ENCODE peak calls at places on chromosome 22, in seven cellular contexts. N, J, T, B, Y, C and S are unnamed samples.

GRCh38 chr22:17773606-17774205 is 563 bp downstream of the BID start:
- DNase-seq in N (peak; percentile 87), J (peak; percentile 46), T (peak; percentile 66), B (no peak), Y (peak; percentile 28), C (peak; percentile 47), S (peak; percentile 80)

GRCh38 chr22:29784451-29785361 is 17.5 kb downstream of the UQCR10 start:
- DNase-seq in N (no peak), J (no peak), T (peak; percentile 33), B (no peak), Y (peak; percentile 18), C (no peak), S (no peak)

GRCh38 chr22:46084943-46085830 is 65.1 kb upstream of the PPARA start:
- DNase-seq in N (no peak), J (no peak), T (peak; percentile 97), B (peak; percentile 92), Y (no peak), C (peak; percentile 76), S (no peak)

GRCh38 chr22:28181332-28181731 is 262.3 kb upstream of the PITPNB start:
- DNase-seq in N (no peak), J (no peak), T (peak; percentile 38), B (peak; percentile 66), Y (peak; percentile 8), C (peak; percentile 3), S (no peak)

GRCh38 chr22:48342732-48343131 is 1484.9 kb downstream of the BRD1 start:
- DNase-seq in N (no peak), J (no peak), T (no peak), B (no peak), Y (no peak), C (no peak), S (no peak)

GRCh38 chr22:22576244-22576988 is 17.4 kb upstream of the PRAME start:
- DNase-seq in N (peak; percentile 48), J (peak; percentile 16), T (peak; percentile 68), B (no peak), Y (peak; percentile 24), C (peak; percentile 64), S (peak; percentile 71)

GRCh38 chr22:19619144-19620009 is 94.9 kb upstream of the SEPTIN5 start:
- DNase-seq in N (peak; percentile 34), J (no peak), T (no peak), B (no peak), Y (no peak), C (no peak), S (peak; percentile 96)

GRCh38 chr22:23053051-23053707 is 17.1 kb upstream of the GNAZ start:
- DNase-seq in N (no peak), J (no peak), T (no peak), B (no peak), Y (no peak), C (no peak), S (no peak)

GRCh38 chr22:47168900-47169800 is 406.7 kb downstream of the TBC1D22A start:
- DNase-seq in N (no peak), J (peak; percentile 10), T (peak; percentile 26), B (no peak), Y (peak; percentile 8), C (peak; percentile 23), S (no peak)

GRCh38 chr22:41638124-41638523 is 17.0 kb downstream of the XRCC6 start:
- DNase-seq in N (no peak), J (no peak), T (no peak), B (no peak), Y (no peak), C (no peak), S (no peak)

GRCh38 chr22:30640839-30641430 is 5.4 kb downstream of the SLC35E4 start:
- DNase-seq in N (no peak), J (no peak), T (no peak), B (no peak), Y (no peak), C (no peak), S (no peak)

GRCh38 chr22:27866136-27867091 is 52.6 kb downstream of the PITPNB start:
- DNase-seq in N (no peak), J (peak; percentile 87), T (peak; percentile 95), B (peak; percentile 93), Y (peak; percentile 99), C (peak; percentile 85), S (no peak)

GRCh38 chr22:22849640-22850610 is 37.7 kb upstream of the IGLL5 start:
- DNase-seq in N (no peak), J (no peak), T (no peak), B (no peak), Y (no peak), C (no peak), S (peak; percentile 96)

GRCh38 chr22:30205281-30206115 is 41.1 kb downstream of the LIF start:
- DNase-seq in N (no peak), J (peak; percentile 99), T (peak; percentile 97), B (peak; percentile 95), Y (peak; percentile 100), C (peak; percentile 91), S (no peak)

GRCh38 chr22:43421914-43422615 is 10.3 kb downstream of the MPPED1 start:
- DNase-seq in N (no peak), J (no peak), T (no peak), B (no peak), Y (no peak), C (no peak), S (no peak)

GRCh38 chr22:29030618-29031235 is 30.9 kb downstream of the C22orf31 start:
- DNase-seq in N (no peak), J (peak; percentile 85), T (peak; percentile 81), B (peak; percentile 87), Y (peak; percentile 77), C (peak; percentile 76), S (no peak)

GRCh38 chr22:43407591-43407990 is 4.2 kb upstream of the MPPED1 start:
- DNase-seq in N (no peak), J (no peak), T (no peak), B (no peak), Y (no peak), C (no peak), S (no peak)

GRCh38 chr22:49224243-49224642 is 603.4 kb downstream of the BRD1 start:
- DNase-seq in N (no peak), J (no peak), T (no peak), B (no peak), Y (no peak), C (no peak), S (no peak)

GRCh38 chr22:46082633-46083032 is 67.7 kb upstream of the PPARA start:
- DNase-seq in N (no peak), J (no peak), T (peak; percentile 62), B (no peak), Y (no peak), C (no peak), S (no peak)

GRCh38 chr22:22414266-22414665 is 94.3 kb downstream of the ZNF280B start:
- DNase-seq in N (no peak), J (no peak), T (no peak), B (no peak), Y (no peak), C (no peak), S (no peak)

GRCh38 chr22:45997077-45997774 is 20.3 kb upstream of the WNT7B start:
- DNase-seq in N (peak; percentile 34), J (peak; percentile 97), T (peak; percentile 97), B (peak; percentile 94), Y (peak; percentile 95), C (peak; percentile 64), S (no peak)

GRCh38 chr22:33477131-33478111 is 419.2 kb upstream of the SYN3 start:
- DNase-seq in N (no peak), J (no peak), T (no peak), B (peak; percentile 71), Y (no peak), C (no peak), S (no peak)

GRCh38 chr22:20013382-20013871 is 3.2 kb downstream of the ARVCF start:
- DNase-seq in N (no peak), J (peak; percentile 60), T (peak; percentile 48), B (peak; percentile 20), Y (peak; percentile 47), C (no peak), S (peak; percentile 74)

GRCh38 chr22:30566125-30566524 is 8.3 kb downstream of the GAL3ST1 start:
- DNase-seq in N (no peak), J (no peak), T (no peak), B (no peak), Y (no peak), C (peak; percentile 22), S (no peak)

GRCh38 chr22:23514317-23515038 is 65.6 kb downstream of the IGLL1 start:
- DNase-seq in N (no peak), J (no peak), T (no peak), B (no peak), Y (no peak), C (no peak), S (no peak)

GRCh38 chr22:42868751-42869251 is 11.7 kb upstream of the ARFGAP3 start:
- DNase-seq in N (no peak), J (no peak), T (no peak), B (peak; percentile 62), Y (peak; percentile 17), C (no peak), S (no peak)

GRCh38 chr22:25941365-25941960 is 199.5 kb downstream of the MYO18B start:
- DNase-seq in N (no peak), J (no peak), T (no peak), B (no peak), Y (no peak), C (no peak), S (no peak)
- H3K4me2 ChIP-seq in N (no peak overlapping the region), J (no peak overlapping the region), T (no peak overlapping the region), B (no peak overlapping the region), Y (no peak overlapping the region), C (no peak overlapping the region), S (no peak overlapping the region)

GRCh38 chr22:37932821-37933578 is 20.4 kb downstream of the C22orf23 start:
- DNase-seq in N (no peak), J (no peak), T (peak; percentile 38), B (no peak), Y (no peak), C (no peak), S (no peak)
- H3K9ac ChIP-seq in N (no peak overlapping the region), J (peak overlapping the region; percentile 26), T (peak overlapping the region; percentile 12), B (no peak overlapping the region), Y (no peak overlapping the region), C (no peak overlapping the region), S (no peak overlapping the region)

GRCh38 chr22:50550395-50550794 is 4.7 kb downstream of the KLHDC7B start:
- DNase-seq in N (no peak), J (no peak), T (no peak), B (no peak), Y (no peak), C (no peak), S (no peak)

GRCh38 chr22:50547231-50547851 is 1.6 kb downstream of the KLHDC7B start:
- DNase-seq in N (no peak), J (no peak), T (no peak), B (no peak), Y (no peak), C (no peak), S (peak; percentile 56)

GRCh38 chr22:50546326-50547230 is 879 bp downstream of the KLHDC7B start:
- DNase-seq in N (no peak), J (no peak), T (no peak), B (no peak), Y (no peak), C (no peak), S (no peak)

GRCh38 chr22:50548913-50549790 is 3.5 kb downstream of the KLHDC7B start:
- DNase-seq in N (no peak), J (no peak), T (no peak), B (no peak), Y (no peak), C (no peak), S (no peak)

GRCh38 chr22:50548046-50548912 is 2.6 kb downstream of the KLHDC7B start:
- DNase-seq in N (no peak), J (no peak), T (peak; percentile 45), B (no peak), Y (no peak), C (no peak), S (peak; percentile 84)
- H3K4me2 ChIP-seq in N (peak overlapping the region; percentile 34), J (no peak overlapping the region), T (peak overlapping the region; percentile 31), B (no peak overlapping the region), Y (no peak overlapping the region), C (no peak overlapping the region), S (peak overlapping the region; percentile 97)

GRCh38 chr22:38751066-38751421 is 4.8 kb downstream of the SUN2 start:
- DNase-seq in N (no peak), J (no peak), T (no peak), B (no peak), Y (no peak), C (no peak), S (no peak)
- H3K9ac ChIP-seq in N (peak overlapping the region; percentile 59), J (no peak overlapping the region), T (no peak overlapping the region), B (no peak overlapping the region), Y (no peak overlapping the region), C (no peak overlapping the region), S (no peak overlapping the region)